ENCODE peak calls at places on chromosomes 2 and 18, in seven cellular contexts. One of them, this sample, is unnamed.

GRCh38 chr2:13193075-13193474 is 476.3 kb downstream of the TRIB2 start:
- DNase-seq in AG09309: no peak
- DNase-seq in AG20443: no peak
- DNase-seq in mucosa of gallbladder: no peak
- DNase-seq in right lobe of liver: no peak
- DNase-seq in aorta: no peak
- DNase-seq in AG08395: no peak
- DNase-seq in this sample: no peak

GRCh38 chr2:12965540-12966269 is 249.0 kb downstream of the TRIB2 start:
- DNase-seq in AG09309: no peak
- DNase-seq in AG20443: peak
- DNase-seq in mucosa of gallbladder: no peak
- DNase-seq in right lobe of liver: no peak
- DNase-seq in aorta: no peak
- DNase-seq in AG08395: peak
- DNase-seq in this sample: no peak

GRCh38 chr2:167264380-167264779 is 376.1 kb downstream of the XIRP2 start:
- DNase-seq in AG09309: no peak
- DNase-seq in AG20443: no peak
- DNase-seq in mucosa of gallbladder: no peak
- DNase-seq in right lobe of liver: no peak
- DNase-seq in aorta: no peak
- DNase-seq in AG08395: no peak
- DNase-seq in this sample: no peak

GRCh38 chr2:174337337-174338154 is 2.8 kb downstream of the SP9 start:
- DNase-seq in AG09309: no peak
- DNase-seq in AG20443: no peak
- DNase-seq in mucosa of gallbladder: no peak
- DNase-seq in right lobe of liver: no peak
- DNase-seq in aorta: peak
- DNase-seq in AG08395: no peak
- DNase-seq in this sample: peak

GRCh38 chr2:205435970-205436369 is 246.3 kb upstream of the NRP2 start:
- DNase-seq in AG09309: no peak
- DNase-seq in AG20443: no peak
- DNase-seq in mucosa of gallbladder: no peak
- DNase-seq in right lobe of liver: no peak
- DNase-seq in aorta: no peak
- DNase-seq in AG08395: no peak
- DNase-seq in this sample: no peak

GRCh38 chr2:73297151-73297559 is 3.8 kb upstream of the EGR4 start:
- DNase-seq in AG09309: no peak
- DNase-seq in AG20443: no peak
- DNase-seq in mucosa of gallbladder: no peak
- DNase-seq in right lobe of liver: no peak
- DNase-seq in aorta: no peak
- DNase-seq in AG08395: no peak
- DNase-seq in this sample: peak

GRCh38 chr2:96092896-96093295 is 23.5 kb downstream of the ADRA2B start:
- DNase-seq in AG09309: no peak
- DNase-seq in AG20443: peak
- DNase-seq in mucosa of gallbladder: no peak
- DNase-seq in right lobe of liver: no peak
- DNase-seq in aorta: no peak
- DNase-seq in AG08395: no peak
- DNase-seq in this sample: no peak

GRCh38 chr18:12571617-12572016 is 86.3 kb downstream of the SPIRE1 start:
- DNase-seq in AG09309: no peak
- DNase-seq in AG20443: no peak
- DNase-seq in mucosa of gallbladder: no peak
- DNase-seq in right lobe of liver: no peak
- DNase-seq in aorta: no peak
- DNase-seq in AG08395: no peak
- DNase-seq in this sample: no peak

GRCh38 chr2:241635756-241636155 is 1.2 kb downstream of the THAP4 start:
- DNase-seq in AG09309: no peak
- DNase-seq in AG20443: no peak
- DNase-seq in mucosa of gallbladder: no peak
- DNase-seq in right lobe of liver: no peak
- DNase-seq in aorta: no peak
- DNase-seq in AG08395: no peak
- DNase-seq in this sample: no peak

GRCh38 chr18:46723856-46724415 is 32.9 kb downstream of the ST8SIA5 start:
- DNase-seq in AG09309: no peak
- DNase-seq in AG20443: no peak
- DNase-seq in mucosa of gallbladder: no peak
- DNase-seq in right lobe of liver: no peak
- DNase-seq in aorta: no peak
- DNase-seq in AG08395: no peak
- DNase-seq in this sample: peak

GRCh38 chr2:142769761-142770160 is 107.7 kb upstream of the KYNU start:
- DNase-seq in AG09309: no peak
- DNase-seq in AG20443: no peak
- DNase-seq in mucosa of gallbladder: no peak
- DNase-seq in right lobe of liver: no peak
- DNase-seq in aorta: no peak
- DNase-seq in AG08395: no peak
- DNase-seq in this sample: no peak

GRCh38 chr2:191951832-191952231 is 104.9 kb upstream of the CAVIN2 start:
- DNase-seq in AG09309: no peak
- DNase-seq in AG20443: no peak
- DNase-seq in mucosa of gallbladder: peak
- DNase-seq in right lobe of liver: no peak
- DNase-seq in aorta: no peak
- DNase-seq in AG08395: no peak
- DNase-seq in this sample: no peak

GRCh38 chr2:66432801-66433694 is 1.9 kb upstream of the MEIS1 start:
- DNase-seq in AG09309: peak
- DNase-seq in AG20443: peak
- DNase-seq in mucosa of gallbladder: peak
- DNase-seq in right lobe of liver: peak
- DNase-seq in aorta: peak
- DNase-seq in AG08395: peak
- DNase-seq in this sample: peak

GRCh38 chr18:39946623-39947061 is 2008.4 kb upstream of the PIK3C3 start:
- DNase-seq in AG09309: no peak
- DNase-seq in AG20443: peak
- DNase-seq in mucosa of gallbladder: no peak
- DNase-seq in right lobe of liver: no peak
- DNase-seq in aorta: no peak
- DNase-seq in AG08395: peak
- DNase-seq in this sample: no peak

GRCh38 chr2:236622660-236623059 is 53.0 kb downstream of the ACKR3 start:
- DNase-seq in AG09309: no peak
- DNase-seq in AG20443: no peak
- DNase-seq in mucosa of gallbladder: no peak
- DNase-seq in right lobe of liver: no peak
- DNase-seq in aorta: no peak
- DNase-seq in AG08395: no peak
- DNase-seq in this sample: no peak

This sample was measured in osteoblast.